ENCODE peak calls at places on chromosome 14, in four cellular contexts. Z, V, X and N are unnamed samples.

GRCh38 chr14:89625208-89625987 is 208.4 kb upstream of the FOXN3 start:
- DNase-seq in Z (no peak), X (no peak), V (no peak), N (no peak)

GRCh38 chr14:56846970-56847928 is 37.0 kb upstream of the OTX2 start:
- DNase-seq in V (no peak), X (no peak), Z (no peak), N (no peak)

GRCh38 chr14:68981539-68981976 is 2.5 kb upstream of the ACTN1 start:
- DNase-seq in X (no peak), Z (peak), V (no peak), N (no peak)

GRCh38 chr14:23932639-23933038 is 20.9 kb upstream of the DHRS4 start:
- DNase-seq in Z (no peak), X (no peak), V (no peak), N (no peak)

GRCh38 chr14:80393766-80394165 is 182.5 kb upstream of the DIO2 start:
- DNase-seq in X (no peak), V (no peak), Z (no peak), N (no peak)

GRCh38 chr14:73762375-73762822 is 48.2 kb upstream of the PNMA1 start:
- DNase-seq in X (no peak), V (no peak), Z (no peak), N (peak)

GRCh38 chr14:49634547-49635334 is at the start of gene DNAAF2:
- DNase-seq in Z (peak), V (peak), X (peak), N (peak)

GRCh38 chr14:31752867-31753661 is 191.9 kb downstream of the NUBPL start:
- DNase-seq in V (no peak), Z (no peak), X (no peak), N (no peak)

GRCh38 chr14:59570122-59570521 is 6.5 kb downstream of the CCDC175 start:
- DNase-seq in Z (no peak), X (no peak), V (no peak), N (peak)

GRCh38 chr14:28565345-28565744 is 201.2 kb upstream of the FOXG1 start:
- DNase-seq in X (no peak), V (no peak), Z (no peak), N (no peak)

GRCh38 chr14:53278602-53279506 is 125.7 kb upstream of the DDHD1 start:
- DNase-seq in V (peak), Z (peak), X (no peak), N (no peak)

GRCh38 chr14:32201196-32201815 is 539 bp upstream of the RNU6-7 start:
- DNase-seq in X (peak), Z (peak), V (peak), N (peak)

GRCh38 chr14:71384007-71384605 is 476.8 kb downstream of the PCNX1 start:
- DNase-seq in V (no peak), Z (no peak), X (no peak), N (no peak)

GRCh38 chr14:72291908-72292688 is 359.9 kb downstream of the RGS6 start:
- DNase-seq in V (peak), X (no peak), Z (peak), N (peak)

GRCh38 chr14:76175942-76176341 is 24.2 kb downstream of the GPATCH2L start:
- DNase-seq in X (no peak), V (no peak), Z (no peak), N (no peak)

GRCh38 chr14:60646202-60646886 is 2.9 kb downstream of the SIX1 start:
- DNase-seq in X (no peak), V (no peak), Z (peak), N (no peak)

GRCh38 chr14:94364037-94364436 is 24.4 kb downstream of the SERPINA1 start:
- DNase-seq in X (no peak), V (no peak), Z (no peak), N (no peak)

GRCh38 chr14:50001146-50001998 is 108.5 kb downstream of the ARF6 start:
- DNase-seq in X (peak), Z (no peak), V (peak), N (peak)

GRCh38 chr14:75068294-75069020 is 984 bp upstream of the ZC2HC1C start:
- DNase-seq in X (no peak), Z (no peak), V (no peak), N (peak)

GRCh38 chr14:65549429-65549828 is 136.9 kb downstream of the FUT8 start:
- DNase-seq in X (no peak), V (no peak), Z (no peak), N (no peak)

GRCh38 chr14:69260979-69261605 is 1.1 kb downstream of the GALNT16 start:
- DNase-seq in Z (no peak), X (no peak), V (no peak), N (no peak)

GRCh38 chr14:37985826-37986470 is 221.8 kb upstream of the SSTR1 start:
- DNase-seq in X (peak), V (peak), Z (peak), N (peak)

GRCh38 chr14:97158102-97158501 is 360.9 kb downstream of the VRK1 start:
- DNase-seq in V (no peak), Z (no peak), X (no peak), N (no peak)

GRCh38 chr14:50677527-50678063 is 9.5 kb upstream of the SAV1 start:
- DNase-seq in V (peak), Z (peak), X (no peak), N (peak)

GRCh38 chr14:95993768-95994592 is 45.2 kb upstream of the C14orf132 start:
- DNase-seq in X (no peak), Z (peak), V (peak), N (peak)

GRCh38 chr14:102554835-102555819 is 37.3 kb upstream of the RCOR1 start:
- DNase-seq in X (peak), V (no peak), Z (no peak), N (peak)

GRCh38 chr14:35355981-35356839 is 48.3 kb downstream of the NFKBIA start:
- DNase-seq in V (peak), Z (no peak), X (no peak), N (peak)

GRCh38 chr14:95533391-95533821 is 1.4 kb upstream of the GLRX5 start:
- DNase-seq in Z (peak), X (no peak), V (peak), N (peak)

GRCh38 chr14:53409289-53409688 is 256.2 kb upstream of the DDHD1 start:
- DNase-seq in X (no peak), V (no peak), Z (no peak), N (no peak)

GRCh38 chr14:88974991-88975835 is 150.8 kb downstream of the TTC8 start:
- DNase-seq in X (no peak), V (no peak), Z (no peak), N (no peak)

GRCh38 chr14:35234007-35234406 is 58.2 kb upstream of the PSMA6 start:
- DNase-seq in X (no peak), Z (no peak), V (no peak), N (no peak)

GRCh38 chr14:91985008-91985407 is 37.5 kb upstream of the FBLN5 start:
- DNase-seq in V (no peak), Z (peak), X (no peak), N (no peak)

GRCh38 chr14:96574633-96575191 is 72.5 kb downstream of the PAPOLA start:
- DNase-seq in X (no peak), V (no peak), Z (peak), N (no peak)